ENCODE peak calls at places on chromosomes 16 and 17, in seven cellular contexts. O, M, Z, B, C, X and L are unnamed samples.
A peak's percentile ranks its signal among the peaks of the same experiment; 100 is the strongest.

GRCh38 chr16:30113031-30113710 is at the start of gene GDPD3:
- DNase-seq in O (no peak), M (peak; percentile 55), Z (peak; percentile 39), B (peak; percentile 78), C (no peak), X (no peak), L (no peak)

GRCh38 chr17:55735784-55736405 is 13.2 kb upstream of the TMEM100 start:
- DNase-seq in O (peak; percentile 49), M (no peak), Z (peak; percentile 54), B (peak; percentile 32), C (no peak), X (peak; percentile 52), L (no peak)

GRCh38 chr17:81510524-81510797 is 2.1 kb downstream of the ACTG1 start:
- DNase-seq in O (no peak), M (no peak), Z (no peak), B (no peak), C (no peak), X (no peak), L (no peak)

GRCh38 chr17:7745748-7746470 is 28.4 kb downstream of the DNAH2 start:
- DNase-seq in O (peak; percentile 73), M (no peak), Z (peak; percentile 61), B (no peak), C (no peak), X (no peak), L (no peak)

GRCh38 chr17:9409430-9409829 is 166.2 kb downstream of the STX8 start:
- DNase-seq in O (no peak), M (no peak), Z (no peak), B (no peak), C (no peak), X (peak; percentile 52), L (no peak)

GRCh38 chr16:10501016-10501607 is 79.3 kb downstream of the EMP2 start:
- DNase-seq in O (no peak), M (no peak), Z (peak; percentile 50), B (peak; percentile 53), C (no peak), X (no peak), L (no peak)

GRCh38 chr17:79114455-79115301 is 40.1 kb downstream of the ENGASE start:
- DNase-seq in O (no peak), M (no peak), Z (no peak), B (no peak), C (no peak), X (peak; percentile 97), L (peak; percentile 73)

GRCh38 chr17:57739402-57740224 is 5.5 kb downstream of the CCDC182 start:
- DNase-seq in O (peak; percentile 61), M (no peak), Z (peak; percentile 53), B (peak; percentile 37), C (no peak), X (peak; percentile 76), L (no peak)

GRCh38 chr17:33452797-33453196 is 159.7 kb upstream of the ASIC2 start:
- DNase-seq in O (no peak), M (no peak), Z (no peak), B (no peak), C (no peak), X (no peak), L (no peak)

GRCh38 chr17:36525888-36526287 is 8.8 kb downstream of the MYO19 start:
- DNase-seq in O (no peak), M (no peak), Z (no peak), B (no peak), C (no peak), X (no peak), L (no peak)

GRCh38 chr17:2878751-2879254 is 82.6 kb downstream of the RAP1GAP2 start:
- DNase-seq in O (no peak), M (no peak), Z (no peak), B (no peak), C (no peak), X (no peak), L (no peak)

GRCh38 chr17:6343191-6343590 is 91.7 kb downstream of the AIPL1 start:
- DNase-seq in O (no peak), M (no peak), Z (no peak), B (no peak), C (no peak), X (no peak), L (no peak)

GRCh38 chr17:38605852-38606645 is at the start of gene SRCIN1:
- DNase-seq in O (no peak), M (peak; percentile 95), Z (peak; percentile 57), B (peak; percentile 90), C (no peak), X (peak; percentile 92), L (peak; percentile 58)

GRCh38 chr17:4998027-4998665 is 396 bp downstream of the KIF1C start:
- DNase-seq in O (no peak), M (peak; percentile 85), Z (peak; percentile 40), B (no peak), C (no peak), X (peak; percentile 67), L (no peak)

GRCh38 chr16:48559462-48560211 is 50.3 kb downstream of the N4BP1 start:
- DNase-seq in O (no peak), M (no peak), Z (no peak), B (no peak), C (no peak), X (no peak), L (no peak)

GRCh38 chr16:17512636-17513220 is 42.0 kb upstream of the XYLT1 start:
- DNase-seq in O (no peak), M (no peak), Z (no peak), B (no peak), C (no peak), X (no peak), L (no peak)

GRCh38 chr16:58339452-58339938 is 44.7 kb upstream of the PRSS54 start:
- DNase-seq in O (peak; percentile 42), M (no peak), Z (peak; percentile 41), B (no peak), C (no peak), X (peak; percentile 47), L (no peak)

GRCh38 chr17:42017866-42018200 is 594 bp upstream of the DNAJC7 start:
- DNase-seq in O (no peak), M (no peak), Z (peak; percentile 65), B (no peak), C (no peak), X (no peak), L (no peak)
- TF ChIP-seq JUND in O (no peak), M (no peak), Z (no peak), B (no peak), C (no peak), X (no peak), L (no peak)

GRCh38 chr17:48530208-48530886 is 464 bp downstream of the HOXB1 start:
- DNase-seq in O (no peak), M (peak; percentile 75), Z (no peak), B (no peak), C (no peak), X (no peak), L (no peak)

GRCh38 chr17:48528153-48528912 is 2.5 kb downstream of the HOXB1 start:
- DNase-seq in O (no peak), M (no peak), Z (no peak), B (peak; percentile 54), C (no peak), X (no peak), L (peak; percentile 68)

GRCh38 chr17:48529191-48529979 is 1.4 kb downstream of the HOXB1 start:
- DNase-seq in O (no peak), M (no peak), Z (no peak), B (no peak), C (no peak), X (no peak), L (no peak)

GRCh38 chr17:48527742-48528028 is 3.1 kb downstream of the HOXB1 start:
- DNase-seq in O (no peak), M (no peak), Z (no peak), B (no peak), C (no peak), X (no peak), L (no peak)

DNA sequence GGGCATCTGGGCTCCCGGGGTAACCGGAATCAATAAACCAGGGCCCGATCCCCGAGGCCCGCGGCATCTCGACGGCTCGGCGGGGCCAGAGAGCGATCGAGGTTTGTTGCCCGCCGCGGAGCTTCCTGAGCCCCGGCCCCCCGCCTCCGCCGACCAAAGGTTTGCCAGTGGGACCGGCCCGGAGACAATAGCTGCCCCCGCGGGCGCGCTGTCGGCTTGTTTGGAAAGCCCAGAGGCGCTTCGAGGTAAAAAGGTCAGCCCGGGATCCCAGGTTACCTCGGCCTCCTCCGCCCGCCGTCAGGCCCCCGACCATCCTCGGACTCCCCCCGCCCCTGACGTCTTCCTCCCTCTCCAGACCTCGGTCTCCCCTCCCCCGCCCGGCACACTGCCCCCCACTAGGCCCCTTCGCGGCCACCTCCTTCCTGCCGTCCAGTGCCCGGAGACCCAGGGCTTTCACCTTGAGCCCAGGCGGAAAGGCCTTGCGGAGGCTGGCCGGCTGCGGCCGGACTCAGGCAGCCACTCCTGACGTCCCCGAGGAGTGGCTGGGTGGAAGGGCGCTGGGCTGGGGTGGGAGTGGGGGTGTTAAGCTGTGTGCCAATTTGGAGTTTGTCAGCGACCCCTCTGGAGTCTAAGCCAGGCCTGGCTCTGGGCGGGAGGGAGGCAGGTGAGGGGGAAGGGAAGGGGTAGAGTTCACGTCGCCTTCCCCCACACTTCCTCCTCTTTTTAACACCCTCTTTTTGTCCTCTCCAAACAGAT is 3.6 kb downstream of the HOXB1 start:
- DNase-seq in O (no peak), M (peak; percentile 84), Z (no peak), B (no peak), C (no peak), X (peak; percentile 32), L (no peak)
- TF ChIP-seq JUND in O (no peak), M (no peak), Z (no peak), B (no peak), C (no peak), X (no peak), L (no peak)

GRCh38 chr17:29209073-29209472 is 28.9 kb upstream of the MYO18A start:
- DNase-seq in O (no peak), M (no peak), Z (no peak), B (no peak), C (no peak), X (no peak), L (no peak)

GRCh38 chr17:29212094-29212631 is 32.0 kb upstream of the MYO18A start:
- DNase-seq in O (no peak), M (no peak), Z (no peak), B (no peak), C (no peak), X (no peak), L (no peak)

GRCh38 chr17:29205047-29205446 is 24.8 kb upstream of the MYO18A start:
- DNase-seq in O (no peak), M (no peak), Z (no peak), B (no peak), C (no peak), X (peak; percentile 46), L (no peak)

GRCh38 chr17:29210879-29211278 is 30.7 kb upstream of the MYO18A start:
- DNase-seq in O (no peak), M (no peak), Z (no peak), B (no peak), C (no peak), X (no peak), L (no peak)

DNA sequence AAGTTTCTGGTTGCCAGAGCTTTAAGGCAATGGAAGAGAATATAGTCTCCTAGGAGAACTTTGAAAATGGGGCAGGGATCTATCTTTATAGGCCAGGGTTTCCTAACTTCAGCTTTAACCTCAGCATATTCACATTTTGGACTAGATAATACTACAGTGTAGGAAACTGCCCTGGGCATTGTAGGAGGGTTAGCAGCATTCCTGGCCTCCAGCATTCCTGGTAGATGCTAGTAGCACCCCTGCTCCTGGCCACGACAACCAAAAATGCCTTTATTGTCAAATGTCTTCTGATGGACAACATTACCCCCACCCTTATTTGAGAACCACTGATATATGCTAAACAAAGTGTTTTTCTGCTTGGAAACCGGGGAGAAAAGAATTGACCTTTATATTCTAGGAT is 27.8 kb upstream of the MYO18A start:
- DNase-seq in O (no peak), M (no peak), Z (no peak), B (no peak), C (no peak), X (no peak), L (no peak)
- TF ChIP-seq JUND in O (no peak), M (no peak), Z (no peak), B (no peak), C (no peak), X (no peak), L (no peak)

GRCh38 chr17:65771704-65772103 is 210.3 kb upstream of the AXIN2 start:
- DNase-seq in O (no peak), M (no peak), Z (no peak), B (no peak), C (no peak), X (no peak), L (no peak)
- TF ChIP-seq JUND in O (no peak), M (no peak), Z (no peak), B (no peak), C (no peak), X (no peak), L (no peak)